ENCODE peak calls at places on chromosomes 7 and 10, in six cellular contexts. One of them, this sample, is unnamed.

GRCh38 chr7:25242678-25243077 is 14.4 kb upstream of the NPVF start:
- DNase-seq in tibial artery: no peak
- DNase-seq in pancreas: no peak
- DNase-seq in HAP-1: no peak
- DNase-seq in NT2/D1: no peak
- DNase-seq in SK-N-MC: no peak
- DNase-seq in this sample: no peak

GRCh38 chr10:53256623-53257022 is 484.0 kb upstream of the MBL2 start:
- DNase-seq in tibial artery: no peak
- DNase-seq in pancreas: no peak
- DNase-seq in HAP-1: no peak
- DNase-seq in NT2/D1: no peak
- DNase-seq in SK-N-MC: no peak
- DNase-seq in this sample: no peak

GRCh38 chr7:152054377-152055230 is 29.1 kb downstream of the GALNT11 start:
- DNase-seq in tibial artery: no peak
- DNase-seq in pancreas: no peak
- DNase-seq in HAP-1: no peak
- DNase-seq in NT2/D1: no peak
- DNase-seq in SK-N-MC: no peak
- DNase-seq in this sample: no peak

GRCh38 chr10:12428447-12429135 is 79.2 kb downstream of the CAMK1D start:
- DNase-seq in tibial artery: no peak
- DNase-seq in pancreas: no peak
- DNase-seq in HAP-1: no peak
- DNase-seq in NT2/D1: no peak
- DNase-seq in SK-N-MC: no peak
- DNase-seq in this sample: no peak

GRCh38 chr10:24360286-24361127 is 151.6 kb downstream of the KIAA1217 start:
- DNase-seq in tibial artery: no peak
- DNase-seq in pancreas: peak; percentile 81
- DNase-seq in HAP-1: peak; percentile 84
- DNase-seq in NT2/D1: peak; percentile 33
- DNase-seq in SK-N-MC: no peak
- DNase-seq in this sample: peak; percentile 65

GRCh38 chr7:94394399-94395140 is at the start of gene COL1A2:
- DNase-seq in tibial artery: peak; percentile 92
- DNase-seq in pancreas: peak; percentile 57
- DNase-seq in HAP-1: peak; percentile 8
- DNase-seq in NT2/D1: no peak
- DNase-seq in SK-N-MC: no peak
- DNase-seq in this sample: peak; percentile 57

GRCh38 chr7:33601081-33601480 is 304.3 kb upstream of the BMPER start:
- DNase-seq in tibial artery: no peak
- DNase-seq in pancreas: no peak
- DNase-seq in HAP-1: no peak
- DNase-seq in NT2/D1: no peak
- DNase-seq in SK-N-MC: no peak
- DNase-seq in this sample: no peak

GRCh38 chr10:86301431-86301830 is 65.2 kb downstream of the GRID1 start:
- DNase-seq in tibial artery: peak; percentile 20
- DNase-seq in pancreas: no peak
- DNase-seq in HAP-1: no peak
- DNase-seq in NT2/D1: no peak
- DNase-seq in SK-N-MC: no peak
- DNase-seq in this sample: no peak

GRCh38 chr7:136036336-136036735 is 59.2 kb upstream of the MTPN start:
- DNase-seq in tibial artery: no peak
- DNase-seq in pancreas: no peak
- DNase-seq in HAP-1: no peak
- DNase-seq in NT2/D1: no peak
- DNase-seq in SK-N-MC: no peak
- DNase-seq in this sample: no peak

GRCh38 chr7:140656548-140657515 is 15.9 kb upstream of the ADCK2 start:
- DNase-seq in tibial artery: peak; percentile 70
- DNase-seq in pancreas: peak; percentile 58
- DNase-seq in HAP-1: no peak
- DNase-seq in NT2/D1: no peak
- DNase-seq in SK-N-MC: no peak
- DNase-seq in this sample: peak; percentile 71

GRCh38 chr7:48004023-48004422 is 24.6 kb upstream of the HUS1 start:
- DNase-seq in tibial artery: no peak
- DNase-seq in pancreas: no peak
- DNase-seq in HAP-1: no peak
- DNase-seq in NT2/D1: no peak
- DNase-seq in SK-N-MC: no peak
- DNase-seq in this sample: no peak

GRCh38 chr10:24407928-24408327 is 199.0 kb downstream of the KIAA1217 start:
- DNase-seq in tibial artery: no peak
- DNase-seq in pancreas: no peak
- DNase-seq in HAP-1: no peak
- DNase-seq in NT2/D1: no peak
- DNase-seq in SK-N-MC: no peak
- DNase-seq in this sample: no peak

GRCh38 chr7:155660059-155660757 is 15.7 kb downstream of the RBM33 start:
- DNase-seq in tibial artery: no peak
- DNase-seq in pancreas: no peak
- DNase-seq in HAP-1: no peak
- DNase-seq in NT2/D1: no peak
- DNase-seq in SK-N-MC: no peak
- DNase-seq in this sample: no peak
- H3K36me3 ChIP-seq in tibial artery: peaks cover 2% of the 10 kb centered on the region
- H3K36me3 ChIP-seq in pancreas: no peaks in the 10 kb centered on the region
- H3K36me3 ChIP-seq in HAP-1: no peaks in the 10 kb centered on the region
- H3K36me3 ChIP-seq in NT2/D1: peaks cover 7% of the 10 kb centered on the region
- H3K36me3 ChIP-seq in SK-N-MC: peaks cover 31% of the 10 kb centered on the region
- H3K36me3 ChIP-seq in this sample: peaks cover 3% of the 10 kb centered on the region

GRCh38 chr10:79269443-79269842 is 77.8 kb upstream of the PPIF start:
- DNase-seq in tibial artery: no peak
- DNase-seq in pancreas: no peak
- DNase-seq in HAP-1: no peak
- DNase-seq in NT2/D1: no peak
- DNase-seq in SK-N-MC: no peak
- DNase-seq in this sample: no peak
- H3K36me3 ChIP-seq in tibial artery: no peaks in the 10 kb centered on the region
- H3K36me3 ChIP-seq in pancreas: no peaks in the 10 kb centered on the region
- H3K36me3 ChIP-seq in HAP-1: no peaks in the 10 kb centered on the region
- H3K36me3 ChIP-seq in NT2/D1: peaks cover 72% of the 10 kb centered on the region
- H3K36me3 ChIP-seq in SK-N-MC: no peaks in the 10 kb centered on the region
- H3K36me3 ChIP-seq in this sample: peaks cover 11% of the 10 kb centered on the region

GRCh38 chr7:44569958-44570357 is 3.8 kb downstream of the DDX56 start:
- DNase-seq in tibial artery: peak; percentile 43
- DNase-seq in pancreas: no peak
- DNase-seq in HAP-1: no peak
- DNase-seq in NT2/D1: no peak
- DNase-seq in SK-N-MC: no peak
- DNase-seq in this sample: no peak
- H3K36me3 ChIP-seq in tibial artery: peaks cover 76% of the 10 kb centered on the region
- H3K36me3 ChIP-seq in pancreas: peaks cover 20% of the 10 kb centered on the region
- H3K36me3 ChIP-seq in HAP-1: peaks cover 84% of the 10 kb centered on the region
- H3K36me3 ChIP-seq in NT2/D1: peaks cover 88% of the 10 kb centered on the region
- H3K36me3 ChIP-seq in SK-N-MC: peaks cover 80% of the 10 kb centered on the region
- H3K36me3 ChIP-seq in this sample: peaks cover 79% of the 10 kb centered on the region

DNA sequence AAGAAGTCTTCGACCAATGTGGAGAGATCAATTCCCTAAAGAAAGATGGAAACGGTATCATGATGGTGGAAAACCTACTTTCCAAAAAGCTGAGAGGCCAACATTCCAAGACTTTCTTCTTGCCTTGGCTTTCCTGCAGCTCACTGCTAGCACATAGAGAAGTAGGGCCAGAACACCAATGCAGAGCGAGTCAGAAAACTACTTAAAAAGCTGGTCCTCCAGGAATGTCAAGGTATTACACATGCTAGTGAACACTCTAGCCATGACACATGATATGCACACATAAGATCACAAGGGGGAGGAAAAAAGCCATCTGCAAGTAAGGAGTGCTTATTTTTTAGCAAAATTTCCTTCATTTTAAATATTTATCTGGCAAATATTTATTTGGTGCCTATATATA is 22.7 kb downstream of the GPAM start:
- DNase-seq in tibial artery: no peak
- DNase-seq in pancreas: no peak
- DNase-seq in HAP-1: no peak
- DNase-seq in NT2/D1: no peak
- DNase-seq in SK-N-MC: no peak
- DNase-seq in this sample: no peak
- H3K36me3 ChIP-seq in tibial artery: peaks cover 98% of the 10 kb centered on the region
- H3K36me3 ChIP-seq in pancreas: peaks cover 4% of the 10 kb centered on the region
- H3K36me3 ChIP-seq in HAP-1: peaks cover 20% of the 10 kb centered on the region
- H3K36me3 ChIP-seq in NT2/D1: peaks cover 67% of the 10 kb centered on the region
- H3K36me3 ChIP-seq in SK-N-MC: peaks cover 13% of the 10 kb centered on the region
- H3K36me3 ChIP-seq in this sample: peaks cover 98% of the 10 kb centered on the region

DNA sequence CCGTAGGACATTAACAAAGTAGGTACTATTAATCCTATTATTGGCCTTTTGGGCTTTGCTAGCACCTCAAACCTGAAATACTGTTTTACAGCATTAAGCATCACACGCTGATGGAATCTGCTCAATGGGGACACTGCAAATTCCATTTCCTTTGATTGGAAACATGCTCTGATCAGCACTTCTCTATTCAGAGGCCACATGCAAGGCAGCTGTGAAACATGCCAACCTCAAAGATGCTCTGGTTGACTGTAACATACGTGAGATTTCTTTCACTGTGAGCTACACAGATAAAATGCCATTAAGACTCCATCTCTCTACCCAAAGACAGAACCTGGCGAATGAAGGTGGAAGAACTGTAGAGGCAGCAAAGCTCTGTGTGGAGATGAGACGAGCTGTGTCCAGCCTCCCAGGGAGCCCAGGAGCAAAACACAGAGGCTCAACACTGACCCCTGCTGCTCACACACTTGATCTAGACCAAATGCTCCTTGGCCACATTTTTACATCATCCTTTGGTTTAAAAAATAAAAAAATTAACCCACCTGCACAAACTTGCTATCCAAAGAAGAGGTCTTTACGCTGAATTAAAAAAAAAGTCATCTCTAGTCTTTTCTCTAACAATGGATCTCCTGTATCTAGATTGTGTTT is 8.0 kb downstream of the RSU1 start:
- DNase-seq in tibial artery: no peak
- DNase-seq in pancreas: no peak
- DNase-seq in HAP-1: peak; percentile 83
- DNase-seq in NT2/D1: no peak
- DNase-seq in SK-N-MC: no peak
- DNase-seq in this sample: no peak
- H3K36me3 ChIP-seq in tibial artery: peaks cover 6% of the 10 kb centered on the region
- H3K36me3 ChIP-seq in pancreas: no peaks in the 10 kb centered on the region
- H3K36me3 ChIP-seq in HAP-1: no peaks in the 10 kb centered on the region
- H3K36me3 ChIP-seq in NT2/D1: peaks cover 7% of the 10 kb centered on the region
- H3K36me3 ChIP-seq in SK-N-MC: no peaks in the 10 kb centered on the region
- H3K36me3 ChIP-seq in this sample: no peaks in the 10 kb centered on the region

GRCh38 chr7:75957021-75957736 is 37.2 kb downstream of the TMEM120A start:
- DNase-seq in tibial artery: no peak
- DNase-seq in pancreas: no peak
- DNase-seq in HAP-1: no peak
- DNase-seq in NT2/D1: no peak
- DNase-seq in SK-N-MC: no peak
- DNase-seq in this sample: peak; percentile 81
- H3K36me3 ChIP-seq in tibial artery: peaks cover 67% of the 10 kb centered on the region
- H3K36me3 ChIP-seq in pancreas: no peaks in the 10 kb centered on the region
- H3K36me3 ChIP-seq in HAP-1: peaks cover 23% of the 10 kb centered on the region
- H3K36me3 ChIP-seq in NT2/D1: peaks cover 43% of the 10 kb centered on the region
- H3K36me3 ChIP-seq in SK-N-MC: peaks cover 11% of the 10 kb centered on the region
- H3K36me3 ChIP-seq in this sample: peaks cover 81% of the 10 kb centered on the region

DNA sequence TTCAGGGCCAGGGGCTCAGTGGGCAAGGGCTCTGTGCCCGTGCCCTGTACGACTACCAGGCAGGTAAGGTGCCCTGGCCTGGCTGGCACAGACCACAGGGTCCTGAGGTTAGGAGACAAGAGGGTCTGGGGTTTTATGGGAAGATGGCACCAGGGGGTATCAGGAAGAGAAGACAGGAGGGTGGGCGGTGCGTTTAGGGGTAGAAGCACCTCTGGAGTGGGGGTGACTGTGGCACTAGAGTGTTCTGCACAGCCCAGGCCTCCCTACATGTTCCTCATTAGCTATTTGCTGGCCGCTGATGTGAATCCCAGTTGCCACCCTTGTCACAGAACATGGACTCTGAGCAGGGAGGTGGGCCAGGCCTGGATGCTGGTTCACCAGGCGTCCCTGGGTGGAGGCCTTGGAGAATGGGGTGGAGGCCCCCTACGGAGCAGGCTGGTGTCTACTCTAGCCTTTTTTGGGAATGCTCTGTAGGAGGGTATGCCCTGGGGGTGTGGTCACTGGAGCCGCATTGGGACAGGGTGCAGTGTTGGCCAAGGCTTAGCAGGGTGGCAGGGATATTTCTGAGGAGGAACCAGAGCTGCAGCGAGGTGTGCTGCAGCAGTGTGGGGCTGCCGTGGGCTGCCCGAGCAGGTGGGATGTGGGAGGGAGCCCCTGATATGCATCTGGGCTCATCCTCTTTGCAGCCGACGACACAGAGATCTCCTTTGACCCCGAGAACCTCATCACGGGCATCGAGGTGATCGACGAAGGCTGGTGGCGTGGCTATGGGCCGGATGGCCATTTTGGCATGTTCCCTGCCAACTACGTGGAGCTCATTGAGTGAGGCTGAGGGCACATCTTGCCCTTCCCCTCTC is 5.0 kb downstream of the PGAM2 start:
- DNase-seq in tibial artery: peak; percentile 53
- DNase-seq in pancreas: peak; percentile 39
- DNase-seq in HAP-1: no peak
- DNase-seq in NT2/D1: no peak
- DNase-seq in SK-N-MC: no peak
- DNase-seq in this sample: peak; percentile 33
- H3K36me3 ChIP-seq in tibial artery: peaks cover 72% of the 10 kb centered on the region
- H3K36me3 ChIP-seq in pancreas: peaks cover 9% of the 10 kb centered on the region
- H3K36me3 ChIP-seq in HAP-1: peaks cover 62% of the 10 kb centered on the region
- H3K36me3 ChIP-seq in NT2/D1: peaks cover 69% of the 10 kb centered on the region
- H3K36me3 ChIP-seq in SK-N-MC: peaks cover 55% of the 10 kb centered on the region
- H3K36me3 ChIP-seq in this sample: peaks cover 71% of the 10 kb centered on the region